ENCODE peak calls at places on chromosomes 7 and 10, in ten cellular contexts. Y is tibial nerve, E is MCF 10A, G is heart left ventricle, C is HCT116, J is uterus, L is K562, F is AG04450, B is WTC11, W is HL-60. V is an unnamed sample.

GRCh38 chr10:34814228-34815173 is 595 bp downstream of the PARD3 start:
- DNase-seq in F (no peak), G (peak), W (no peak), C (no peak), E (peak), J (peak), Y (no peak), B (peak), L (peak), V (peak)

GRCh38 chr7:135747366-135747765 is 1.2 kb downstream of the FAM180A start:
- DNase-seq in B (no peak), Y (no peak), F (no peak), J (no peak), C (no peak), E (no peak), G (no peak), W (no peak), L (no peak), V (no peak)

GRCh38 chr10:77070892-77071595 is 566.6 kb downstream of the KCNMA1 start:
- DNase-seq in L (no peak), B (no peak), J (no peak), G (peak), C (no peak), W (no peak), E (no peak), F (no peak), Y (peak), V (no peak)

GRCh38 chr10:126171555-126171954 is 216.7 kb downstream of the ADAM12 start:
- DNase-seq in B (no peak), L (no peak), C (no peak), W (no peak), J (no peak), F (no peak), Y (no peak), G (no peak), E (no peak), V (no peak)

GRCh38 chr7:98852826-98853225 is 17.0 kb downstream of the TMEM130 start:
- DNase-seq in W (no peak), B (no peak), L (no peak), G (no peak), E (no peak), F (no peak), Y (no peak), C (no peak), J (no peak), V (no peak)

GRCh38 chr7:50748472-50748871 is 34.2 kb downstream of the GRB10 start:
- DNase-seq in G (no peak), J (no peak), F (no peak), L (no peak), E (no peak), C (no peak), W (no peak), Y (no peak), B (no peak), V (no peak)

GRCh38 chr7:88546808-88547207 is 212.7 kb upstream of the ZNF804B start:
- DNase-seq in J (no peak), L (peak), C (peak), G (no peak), F (no peak), W (peak), Y (peak), E (peak), B (peak), V (no peak)

GRCh38 chr7:2018786-2019692 is 213.7 kb downstream of the MAD1L1 start:
- DNase-seq in Y (peak), B (no peak), J (peak), F (peak), E (no peak), G (peak), L (peak), C (no peak), W (peak), V (no peak)

GRCh38 chr7:3482147-3482921 is 181.3 kb downstream of the SDK1 start:
- DNase-seq in J (no peak), L (no peak), Y (no peak), C (peak), G (no peak), W (no peak), E (peak), B (peak), F (peak), V (peak)

GRCh38 chr7:11212080-11212711 is 238.5 kb downstream of the PHF14 start:
- DNase-seq in J (peak), F (peak), Y (peak), W (peak), G (peak), E (peak), B (peak), C (peak), L (peak), V (peak)

GRCh38 chr7:33243319-33243881 is 114.0 kb downstream of the BBS9 start:
- DNase-seq in W (no peak), L (peak), G (no peak), E (peak), Y (no peak), J (no peak), B (no peak), F (peak), C (peak), V (peak)

GRCh38 chr7:140841316-140841715 is 83.4 kb downstream of the BRAF start:
- DNase-seq in F (no peak), L (no peak), C (no peak), J (no peak), E (no peak), Y (no peak), W (no peak), G (no peak), B (no peak), V (no peak)

GRCh38 chr7:136997735-136998134 is 129.3 kb downstream of the CHRM2 start:
- DNase-seq in B (no peak), C (no peak), G (no peak), L (no peak), W (no peak), F (no peak), E (no peak), J (no peak), Y (no peak), V (no peak)

GRCh38 chr10:119080521-119081259 is at the start of gene EIF3A:
- DNase-seq in F (peak), C (peak), Y (peak), J (peak), E (peak), W (peak), G (peak), B (peak), L (peak), V (peak)

GRCh38 chr10:113614304-113614703 is 49.5 kb downstream of the NRAP start:
- DNase-seq in Y (no peak), J (no peak), C (no peak), F (no peak), W (no peak), L (no peak), E (no peak), G (no peak), B (no peak), V (no peak)

GRCh38 chr10:113612154-113612553 is 51.7 kb downstream of the NRAP start:
- DNase-seq in G (no peak), C (no peak), Y (no peak), L (no peak), E (no peak), W (no peak), B (no peak), F (no peak), J (no peak), V (no peak)

GRCh38 chr10:113616244-113617074 is 47.4 kb downstream of the NRAP start:
- DNase-seq in C (peak), L (peak), B (no peak), E (peak), J (no peak), F (no peak), Y (peak), W (no peak), G (no peak), V (peak)

GRCh38 chr10:113613427-113613826 is 50.4 kb downstream of the NRAP start:
- DNase-seq in L (no peak), B (no peak), J (no peak), F (no peak), Y (no peak), E (no peak), C (no peak), W (no peak), G (no peak), V (no peak)

GRCh38 chr10:113610636-113611601 is 52.9 kb downstream of the NRAP start:
- DNase-seq in J (no peak), E (no peak), C (no peak), B (peak), L (peak), Y (no peak), G (no peak), W (no peak), F (no peak), V (peak)
- TF ChIP-seq CTCF in J (no peak), E (no peak), C (no peak), B (no peak), L (no peak), Y (no peak), G (no peak), W (no peak), F (no peak), V (no peak)

GRCh38 chr10:6195376-6195775 is 7.4 kb upstream of the PFKFB3 start:
- DNase-seq in F (no peak), C (no peak), E (no peak), L (no peak), Y (no peak), B (no peak), J (no peak), W (no peak), G (no peak), V (no peak)

GRCh38 chr10:6187278-6187677 is 15.5 kb upstream of the PFKFB3 start:
- DNase-seq in G (no peak), J (no peak), F (no peak), Y (no peak), E (no peak), B (no peak), L (no peak), W (no peak), C (no peak), V (no peak)

GRCh38 chr10:6194291-6194690 is 8.4 kb upstream of the PFKFB3 start:
- DNase-seq in C (no peak), E (no peak), Y (no peak), W (no peak), F (no peak), J (no peak), B (no peak), G (no peak), L (no peak), V (no peak)

GRCh38 chr10:6191569-6191968 is 11.2 kb upstream of the PFKFB3 start:
- DNase-seq in J (no peak), E (no peak), C (no peak), L (no peak), B (no peak), W (no peak), Y (no peak), F (no peak), G (no peak), V (no peak)

GRCh38 chr10:6191147-6191546 is 11.6 kb upstream of the PFKFB3 start:
- DNase-seq in G (no peak), F (no peak), J (no peak), W (no peak), Y (no peak), L (no peak), C (no peak), E (no peak), B (no peak), V (no peak)
- TF ChIP-seq CTCF in G (no peak), F (no peak), J (no peak), W (no peak), Y (no peak), L (no peak), C (peak), E (no peak), B (no peak), V (no peak)

GRCh38 chr10:14396441-14397048 is 65.8 kb upstream of the FRMD4A start:
- DNase-seq in W (no peak), Y (no peak), J (no peak), E (no peak), C (no peak), L (peak), B (no peak), F (peak), G (no peak), V (no peak)
- TF ChIP-seq CTCF in W (no peak), Y (no peak), J (no peak), E (peak), C (peak), L (no peak), B (peak), F (peak), G (peak), V (peak)

DNA sequence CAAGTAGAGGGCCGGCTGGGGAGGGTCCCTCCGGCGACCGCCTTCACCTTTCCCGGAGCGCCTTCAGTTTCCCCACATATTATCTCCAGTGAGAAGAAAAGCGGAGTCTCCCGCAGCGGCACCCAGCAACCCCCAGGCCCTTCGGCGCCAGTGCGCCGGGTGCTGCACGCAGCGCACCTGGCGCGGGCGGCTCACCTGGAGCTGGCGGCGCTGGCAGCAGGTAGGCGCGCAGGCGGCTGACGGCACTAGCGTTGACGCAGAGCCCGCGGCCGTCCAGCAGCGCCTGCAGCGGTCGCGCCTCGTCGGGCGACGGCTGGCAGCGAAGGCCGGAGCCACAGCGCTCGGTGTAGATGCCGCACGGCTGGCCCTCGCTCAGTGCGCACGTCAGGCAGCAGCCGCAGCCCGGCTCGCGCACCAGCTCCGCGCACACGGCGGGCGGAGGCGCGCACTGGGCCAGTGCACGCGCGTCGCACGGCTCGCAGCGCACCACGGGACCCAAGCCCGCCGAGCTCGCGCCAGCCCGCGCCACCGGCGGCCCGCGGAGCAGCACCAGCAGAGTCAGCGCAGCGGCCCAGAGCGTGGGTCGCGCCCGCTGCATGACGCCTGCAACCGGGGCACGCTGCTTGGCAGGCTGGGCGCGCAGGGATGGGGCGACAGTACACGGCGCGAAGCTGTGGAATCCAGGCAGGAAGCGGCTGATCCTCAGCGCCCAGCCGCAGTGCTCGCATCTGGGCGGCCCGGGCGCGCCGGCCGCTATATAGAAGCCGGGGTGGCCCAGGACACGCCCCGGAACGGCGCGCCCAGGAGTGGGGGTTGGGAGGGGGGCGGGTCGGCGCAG is at the start of gene IGFBP3:
- DNase-seq in Y (no peak), W (no peak), E (peak), J (peak), L (no peak), B (peak), C (no peak), F (no peak), G (peak), V (peak)
- TF ChIP-seq CTCF in Y (no peak), W (no peak), E (no peak), J (no peak), L (no peak), B (no peak), C (no peak), F (no peak), G (no peak), V (no peak)

V was measured in nephron progenitor cell.